ENCODE peak calls at places on chromosomes 1 and 21, in nine cellular contexts. D is body of pancreas; L is Peyer's patch; O is A549; A is mesendoderm; Z is hepatocyte; V is transverse colon; G is CD8-positive, alpha-beta memory T cell; X is psoas muscle. P is an unnamed sample.

GRCh38 chr1:149962736-149963135 is 26.1 kb upstream of the MTMR11 start:
- DNase-seq in D (no peak), L (no peak), O (no peak), A (no peak), Z (no peak), V (no peak), G (no peak), X (no peak), P (no peak)

GRCh38 chr1:156075158-156075557 is 7.1 kb downstream of the MEX3A start:
- DNase-seq in D (no peak), L (no peak), O (no peak), A (no peak), Z (no peak), V (no peak), G (no peak), X (no peak), P (no peak)

GRCh38 chr1:192516776-192517297 is 58.7 kb upstream of the RGS1 start:
- DNase-seq in D (no peak), L (peak), O (no peak), A (no peak), Z (no peak), V (peak), G (peak), X (no peak), P (no peak)

GRCh38 chr1:41416552-41417334 is 55.5 kb downstream of the FOXO6 start:
- DNase-seq in D (peak), L (peak), O (peak), A (peak), Z (peak), V (peak), G (peak), X (peak), P (peak)

GRCh38 chr1:63928197-63929105 is 154.6 kb downstream of the ROR1 start:
- DNase-seq in D (peak), L (no peak), O (no peak), A (no peak), Z (no peak), V (no peak), G (no peak), X (no peak), P (no peak)

GRCh38 chr1:16122361-16122881 is 33.4 kb downstream of the EPHA2 start:
- DNase-seq in D (no peak), L (no peak), O (no peak), A (peak), Z (no peak), V (no peak), G (no peak), X (no peak), P (no peak)

GRCh38 chr21:28253378-28253777 is 739.3 kb downstream of the LTN1 start:
- DNase-seq in D (no peak), L (no peak), O (no peak), A (no peak), Z (no peak), V (no peak), G (no peak), X (no peak), P (no peak)

GRCh38 chr1:61642475-61643232 is 82.3 kb downstream of the TM2D1 start:
- DNase-seq in D (no peak), L (no peak), O (no peak), A (peak), Z (no peak), V (no peak), G (no peak), X (no peak), P (no peak)

GRCh38 chr1:59146651-59147358 is 150.1 kb upstream of the FGGY start:
- DNase-seq in D (peak), L (peak), O (peak), A (peak), Z (peak), V (peak), G (peak), X (peak), P (peak)

GRCh38 chr1:230753586-230754251 is 6.5 kb downstream of the CAPN9 start:
- DNase-seq in D (no peak), L (no peak), O (no peak), A (peak), Z (peak), V (peak), G (peak), X (no peak), P (no peak)
- H3K4me3 ChIP-seq in D (no peak), L (no peak), O (no peak), A (no peak), Z (no peak), V (peak), G (no peak), X (no peak), P (no peak)

DNA sequence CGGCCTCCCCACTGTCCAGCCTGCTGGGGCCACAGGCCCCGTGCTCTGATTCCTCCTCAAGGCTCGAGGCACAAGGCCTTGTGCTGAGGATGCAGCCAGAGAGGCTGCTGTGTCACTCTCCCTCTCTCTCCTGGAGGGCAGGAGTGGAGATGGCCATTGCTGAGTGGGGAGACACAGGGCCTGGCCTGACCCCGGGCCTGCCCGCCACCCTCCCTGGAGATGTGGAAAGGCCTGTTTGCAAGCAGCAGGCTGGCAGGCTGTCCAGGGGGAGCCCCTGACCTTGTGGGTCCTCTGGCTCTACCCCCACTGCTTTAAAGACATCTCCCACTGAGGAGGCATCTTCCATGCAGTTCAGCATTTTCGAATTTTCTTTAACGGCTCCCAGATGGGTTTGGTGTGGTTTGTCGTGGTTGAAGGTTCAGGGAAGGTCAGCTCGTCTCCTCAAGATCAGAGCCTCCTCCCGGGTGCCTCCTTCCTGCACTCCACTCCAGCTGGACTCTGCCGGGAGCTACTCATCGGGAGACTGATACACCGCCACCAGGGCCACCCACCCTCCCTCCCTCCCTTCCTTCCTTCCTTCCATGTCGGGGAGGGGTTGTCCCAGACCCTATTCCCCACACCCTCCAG is 69.0 kb downstream of the SPSB1 start:
- DNase-seq in D (no peak), L (no peak), O (no peak), A (no peak), Z (no peak), V (no peak), G (no peak), X (no peak), P (no peak)
- H3K27ac ChIP-seq in D (no peak), L (no peak), O (no peak), A (no peak), Z (no peak), V (peak), G (no peak), X (peak), P (no peak)

GRCh38 chr1:202270871-202271326 is 70.8 kb downstream of the UBE2T start:
- DNase-seq in D (no peak), L (no peak), O (no peak), A (no peak), Z (no peak), V (no peak), G (no peak), X (no peak), P (no peak)
- H3K4me3 ChIP-seq in D (no peak), L (no peak), O (no peak), A (no peak), Z (no peak), V (no peak), G (no peak), X (no peak), P (no peak)

GRCh38 chr1:184442260-184442659 is 55.4 kb downstream of the C1orf21 start:
- DNase-seq in D (no peak), L (no peak), O (no peak), A (no peak), Z (no peak), V (no peak), G (no peak), X (no peak), P (no peak)
- H3K27ac ChIP-seq in D (no peak), L (no peak), O (no peak), A (no peak), Z (no peak), V (no peak), G (no peak), X (peak), P (no peak)

GRCh38 chr21:36249576-36250422 is 70.2 kb upstream of the MORC3 start:
- DNase-seq in D (no peak), L (no peak), O (no peak), A (no peak), Z (no peak), V (no peak), G (peak), X (no peak), P (no peak)

GRCh38 chr21:36254106-36254941 is 65.7 kb upstream of the MORC3 start:
- DNase-seq in D (no peak), L (no peak), O (no peak), A (no peak), Z (no peak), V (no peak), G (no peak), X (no peak), P (no peak)

GRCh38 chr21:36247316-36247715 is 72.7 kb upstream of the MORC3 start:
- DNase-seq in D (no peak), L (no peak), O (no peak), A (no peak), Z (no peak), V (no peak), G (no peak), X (no peak), P (no peak)

GRCh38 chr21:36246080-36246631 is 73.8 kb upstream of the MORC3 start:
- DNase-seq in D (peak), L (no peak), O (no peak), A (no peak), Z (no peak), V (peak), G (no peak), X (no peak), P (peak)

GRCh38 chr21:36250423-36251075 is 69.4 kb upstream of the MORC3 start:
- DNase-seq in D (no peak), L (no peak), O (no peak), A (peak), Z (no peak), V (no peak), G (no peak), X (no peak), P (no peak)
- H3K4me3 ChIP-seq in D (no peak), L (no peak), O (no peak), A (no peak), Z (no peak), V (no peak), G (no peak), X (no peak), P (no peak)

GRCh38 chr1:53696990-53697389 is 42.0 kb downstream of the GLIS1 start:
- DNase-seq in D (no peak), L (no peak), O (no peak), A (no peak), Z (no peak), V (no peak), G (no peak), X (no peak), P (no peak)

GRCh38 chr1:53696578-53696977 is 42.4 kb downstream of the GLIS1 start:
- DNase-seq in D (no peak), L (no peak), O (no peak), A (no peak), Z (no peak), V (no peak), G (no peak), X (no peak), P (no peak)

GRCh38 chr1:53698381-53698980 is 40.5 kb downstream of the GLIS1 start:
- DNase-seq in D (no peak), L (no peak), O (no peak), A (no peak), Z (no peak), V (no peak), G (no peak), X (no peak), P (no peak)

GRCh38 chr1:53699981-53700380 is 39.0 kb downstream of the GLIS1 start:
- DNase-seq in D (no peak), L (no peak), O (no peak), A (no peak), Z (no peak), V (no peak), G (no peak), X (no peak), P (no peak)

DNA sequence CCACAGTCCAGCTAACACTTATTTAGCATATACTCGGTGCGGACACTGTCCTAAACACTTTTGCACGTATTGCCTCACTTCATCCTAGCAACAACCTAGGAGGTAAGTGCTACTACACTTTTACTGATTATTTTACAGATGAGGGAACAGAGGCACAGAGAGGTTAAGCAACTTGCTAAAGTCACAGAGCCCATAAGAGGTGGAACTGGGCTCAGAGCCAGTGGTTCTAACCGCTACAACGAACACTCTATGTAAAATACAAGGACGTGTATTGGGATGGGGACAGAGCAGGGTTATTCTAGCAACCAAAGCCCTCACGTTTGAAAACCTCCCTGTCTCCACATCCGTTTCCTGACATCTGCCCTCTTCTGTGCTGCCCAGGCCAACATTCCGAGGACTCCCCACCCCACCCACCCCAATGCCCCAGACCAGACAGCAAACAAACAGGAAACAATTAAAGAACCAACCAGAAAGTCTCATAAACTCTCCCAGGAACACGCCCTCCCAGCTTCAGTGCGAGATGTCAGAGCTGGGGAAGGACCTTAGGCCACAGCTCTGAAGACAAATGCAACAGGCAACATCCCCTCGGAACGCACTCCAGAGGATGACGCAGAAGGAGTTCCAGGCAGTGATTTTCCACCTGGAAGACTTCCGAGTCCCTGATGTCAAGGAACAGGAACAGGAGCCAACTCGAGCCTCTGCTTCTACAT is 41.1 kb downstream of the GLIS1 start:
- DNase-seq in D (no peak), L (no peak), O (no peak), A (no peak), Z (no peak), V (peak), G (no peak), X (no peak), P (no peak)
- H3K27ac ChIP-seq in D (no peak), L (no peak), O (no peak), A (no peak), Z (no peak), V (no peak), G (no peak), X (no peak), P (no peak)

DNA sequence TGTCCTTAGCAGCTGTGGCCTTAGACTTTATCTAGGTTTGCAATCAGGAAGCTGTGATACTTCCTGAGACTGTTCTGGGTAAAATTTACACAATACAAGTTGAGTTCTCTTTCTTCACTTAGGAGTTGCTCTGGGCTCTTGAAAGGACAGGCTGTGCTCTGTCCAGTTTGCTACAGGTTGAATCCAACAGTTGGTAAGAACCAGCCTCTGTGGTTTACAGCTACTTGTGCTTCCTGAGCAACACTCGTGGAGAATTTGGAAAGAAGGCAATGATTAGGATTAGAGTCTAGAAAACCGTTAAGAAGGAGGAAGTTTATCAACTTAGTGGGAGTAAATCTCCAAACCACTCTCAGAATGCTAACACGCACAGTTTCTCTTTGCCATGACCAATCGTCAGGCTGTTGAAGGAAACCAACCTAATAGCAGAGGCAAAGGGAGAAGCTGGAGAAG is 26.8 kb downstream of the GFI1 start:
- DNase-seq in D (no peak), L (no peak), O (no peak), A (no peak), Z (no peak), V (no peak), G (no peak), X (no peak), P (no peak)
- H3K4me3 ChIP-seq in D (no peak), L (no peak), O (no peak), A (no peak), Z (no peak), V (no peak), G (no peak), X (no peak), P (no peak)

P was measured in right lobe of liver.